ENCODE peak calls at places on chromosomes 4 and X, in four cellular contexts. One of them, this sample, is unnamed.

GRCh38 chrX:136619889-136620505 is 28.0 kb upstream of the CD40LG start:
- DNase-seq in colonic mucosa: no peak
- DNase-seq in brain microvascular endothelial cell: no peak
- DNase-seq in BJ: no peak
- DNase-seq in this sample: no peak

GRCh38 chr4:136863756-136864155 is 668.5 kb downstream of the PCDH18 start:
- DNase-seq in colonic mucosa: no peak
- DNase-seq in brain microvascular endothelial cell: no peak
- DNase-seq in BJ: no peak
- DNase-seq in this sample: peak; percentile 26

GRCh38 chrX:153775293-153775595 is 5.6 kb upstream of the SRPK3 start:
- DNase-seq in colonic mucosa: no peak
- DNase-seq in brain microvascular endothelial cell: no peak
- DNase-seq in BJ: no peak
- DNase-seq in this sample: no peak

GRCh38 chr4:108058685-108059440 is 69.2 kb downstream of the HADH start:
- DNase-seq in colonic mucosa: no peak
- DNase-seq in brain microvascular endothelial cell: peak; percentile 14
- DNase-seq in BJ: peak; percentile 75
- DNase-seq in this sample: no peak

GRCh38 chr4:43089730-43090129 is 197.2 kb downstream of the GRXCR1 start:
- DNase-seq in colonic mucosa: no peak
- DNase-seq in brain microvascular endothelial cell: no peak
- DNase-seq in BJ: no peak
- DNase-seq in this sample: peak; percentile 77

GRCh38 chr4:54065282-54066087 is 1.1 kb upstream of the CHIC2 start:
- DNase-seq in colonic mucosa: no peak
- DNase-seq in brain microvascular endothelial cell: no peak
- DNase-seq in BJ: no peak
- DNase-seq in this sample: no peak

GRCh38 chrX:119389214-119389613 is 9.9 kb upstream of the SLC25A43 start:
- DNase-seq in colonic mucosa: peak; percentile 55
- DNase-seq in brain microvascular endothelial cell: no peak
- DNase-seq in BJ: no peak
- DNase-seq in this sample: no peak

GRCh38 chr4:21512351-21512750 is 436.2 kb downstream of the KCNIP4 start:
- DNase-seq in colonic mucosa: no peak
- DNase-seq in brain microvascular endothelial cell: peak; percentile 45
- DNase-seq in BJ: peak; percentile 2
- DNase-seq in this sample: peak; percentile 49

GRCh38 chr4:165079476-165079875 is 25.8 kb downstream of the TRIM75 start:
- DNase-seq in colonic mucosa: peak; percentile 83
- DNase-seq in brain microvascular endothelial cell: peak; percentile 15
- DNase-seq in BJ: no peak
- DNase-seq in this sample: peak; percentile 46

DNA sequence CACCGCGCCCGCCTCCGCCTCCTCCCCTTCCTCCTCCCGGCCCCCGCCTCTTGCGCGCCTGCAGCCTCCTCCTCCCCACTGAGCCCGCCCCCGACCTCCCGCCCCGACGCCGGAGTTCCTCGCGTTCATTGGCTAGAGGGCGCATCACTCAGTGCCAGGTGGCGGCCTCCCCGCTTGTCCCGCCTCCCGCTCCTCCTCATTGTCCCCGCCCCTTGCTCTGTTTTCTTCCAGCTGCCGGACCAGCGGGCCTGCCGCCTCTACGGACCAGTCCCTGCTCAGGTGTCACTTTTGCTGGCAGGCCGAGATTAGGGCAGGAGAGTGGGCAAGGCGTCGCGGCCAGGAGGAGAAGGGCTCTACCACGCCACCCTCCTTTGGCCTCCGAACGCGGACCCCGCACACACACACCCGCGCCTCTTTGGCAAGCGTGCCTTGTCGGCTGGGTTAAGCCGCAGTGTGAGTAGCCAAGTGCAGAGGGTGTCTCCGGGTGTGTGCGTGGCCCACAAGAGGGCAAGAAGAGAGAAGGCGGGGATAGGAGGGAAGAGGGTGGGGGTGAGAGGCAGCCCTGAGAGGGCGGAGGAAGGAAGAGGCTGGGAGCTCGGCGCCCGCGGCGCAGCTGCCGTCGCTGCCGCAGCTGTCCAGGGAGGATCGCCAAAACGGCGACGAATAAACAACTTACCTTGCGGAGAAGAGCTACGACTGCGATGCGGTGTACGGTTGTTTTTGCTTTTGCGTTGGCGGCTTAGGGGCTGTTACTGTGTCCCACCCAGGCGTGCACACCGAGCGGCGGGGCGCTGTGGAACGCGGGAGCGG is 436 bp upstream of the PPP3CA start:
- DNase-seq in colonic mucosa: peak; percentile 100
- DNase-seq in brain microvascular endothelial cell: peak; percentile 96
- DNase-seq in BJ: peak; percentile 76
- DNase-seq in this sample: peak; percentile 98
- TF ChIP-seq CTCF in colonic mucosa: no peak
- TF ChIP-seq CTCF in brain microvascular endothelial cell: no peak
- TF ChIP-seq CTCF in BJ: peak; percentile 35
- TF ChIP-seq CTCF in this sample: peak; percentile 8

GRCh38 chr4:112113786-112114185 is 31.5 kb upstream of the FAM241A start:
- DNase-seq in colonic mucosa: no peak
- DNase-seq in brain microvascular endothelial cell: no peak
- DNase-seq in BJ: no peak
- DNase-seq in this sample: no peak
- H3K4me3 ChIP-seq in colonic mucosa: no peak overlapping the region
- H3K4me3 ChIP-seq in brain microvascular endothelial cell: no peak overlapping the region
- H3K4me3 ChIP-seq in BJ: no peak overlapping the region
- H3K4me3 ChIP-seq in this sample: no peak overlapping the region

GRCh38 chr4:76950052-76950845 is 697 bp downstream of the SEPTIN11 start:
- DNase-seq in colonic mucosa: peak; percentile 85
- DNase-seq in brain microvascular endothelial cell: no peak
- DNase-seq in BJ: no peak
- DNase-seq in this sample: no peak
- TF ChIP-seq CTCF in colonic mucosa: no peak
- TF ChIP-seq CTCF in brain microvascular endothelial cell: peak; percentile 7
- TF ChIP-seq CTCF in BJ: peak; percentile 5
- TF ChIP-seq CTCF in this sample: peak; percentile 6

GRCh38 chr4:157014621-157015591 is 43.3 kb upstream of the PDGFC start:
- DNase-seq in colonic mucosa: no peak
- DNase-seq in brain microvascular endothelial cell: peak; percentile 94
- DNase-seq in BJ: peak; percentile 59
- DNase-seq in this sample: peak; percentile 92
- H3K4me3 ChIP-seq in colonic mucosa: no peak overlapping the region
- H3K4me3 ChIP-seq in brain microvascular endothelial cell: no peak overlapping the region
- H3K4me3 ChIP-seq in BJ: no peak overlapping the region
- H3K4me3 ChIP-seq in this sample: no peak overlapping the region

DNA sequence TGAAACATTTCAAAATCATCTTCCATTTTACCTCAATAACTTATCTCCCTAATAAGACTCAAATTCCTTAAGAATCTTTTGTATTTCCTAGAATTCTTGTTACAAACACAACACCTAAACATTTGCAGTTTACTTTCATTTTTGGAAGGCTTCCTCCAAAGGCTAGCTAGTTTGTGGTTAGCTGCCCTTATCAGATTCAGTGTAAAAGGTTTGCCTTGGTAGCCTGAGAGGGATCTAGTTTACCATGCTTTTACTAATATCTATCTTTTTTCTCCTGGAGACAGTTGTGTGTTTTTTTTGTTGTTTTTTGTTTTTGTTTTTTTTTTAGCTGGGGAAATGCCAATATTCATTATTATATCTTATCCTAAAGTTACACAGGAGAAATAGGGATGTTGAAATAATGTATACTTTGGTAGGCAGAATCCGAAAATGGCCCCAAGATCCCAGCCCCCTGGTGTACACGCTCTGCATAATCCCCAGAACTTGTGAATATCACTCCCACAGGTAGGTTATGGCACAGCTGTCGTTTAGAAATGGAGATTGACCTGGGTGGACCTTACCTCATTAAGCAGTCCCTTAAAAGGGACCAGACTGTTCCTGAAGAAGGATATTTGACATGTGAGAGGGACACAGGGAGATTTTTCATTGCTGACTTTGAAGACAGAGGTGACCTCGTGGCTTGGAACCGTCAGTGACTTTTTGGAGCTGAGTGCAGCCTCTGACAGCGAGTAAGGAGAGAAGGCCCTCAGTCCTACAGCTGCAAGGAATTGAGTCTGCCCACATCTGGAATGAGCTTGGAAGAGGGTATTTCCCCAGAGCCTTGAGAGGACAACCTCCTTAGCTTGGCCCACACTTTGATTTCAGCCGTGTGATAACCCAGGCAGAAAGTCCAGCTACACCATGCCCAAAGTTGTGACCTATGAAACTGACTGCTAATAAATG is 33.4 kb downstream of the SEPTIN11 start:
- DNase-seq in colonic mucosa: no peak
- DNase-seq in brain microvascular endothelial cell: no peak
- DNase-seq in BJ: no peak
- DNase-seq in this sample: no peak
- TF ChIP-seq CTCF in colonic mucosa: no peak
- TF ChIP-seq CTCF in brain microvascular endothelial cell: peak; percentile 52
- TF ChIP-seq CTCF in BJ: peak; percentile 13
- TF ChIP-seq CTCF in this sample: peak; percentile 21

GRCh38 chrX:41447897-41448296 is 754 bp downstream of the NYX start:
- DNase-seq in colonic mucosa: no peak
- DNase-seq in brain microvascular endothelial cell: no peak
- DNase-seq in BJ: no peak
- DNase-seq in this sample: no peak

GRCh38 chrX:41445171-41445570 is 2.0 kb upstream of the NYX start:
- DNase-seq in colonic mucosa: no peak
- DNase-seq in brain microvascular endothelial cell: no peak
- DNase-seq in BJ: no peak
- DNase-seq in this sample: no peak

GRCh38 chrX:41445781-41446358 is 1.3 kb upstream of the NYX start:
- DNase-seq in colonic mucosa: no peak
- DNase-seq in brain microvascular endothelial cell: no peak
- DNase-seq in BJ: no peak
- DNase-seq in this sample: no peak

GRCh38 chrX:41441934-41442823 is 5.0 kb upstream of the NYX start:
- DNase-seq in colonic mucosa: peak; percentile 86
- DNase-seq in brain microvascular endothelial cell: peak; percentile 34
- DNase-seq in BJ: peak; percentile 31
- DNase-seq in this sample: peak; percentile 65

GRCh38 chrX:41442824-41443560 is 4.2 kb upstream of the NYX start:
- DNase-seq in colonic mucosa: no peak
- DNase-seq in brain microvascular endothelial cell: no peak
- DNase-seq in BJ: no peak
- DNase-seq in this sample: no peak
- H3K4me3 ChIP-seq in colonic mucosa: peak overlapping the region; percentile 12
- H3K4me3 ChIP-seq in brain microvascular endothelial cell: peak overlapping the region; percentile 46
- H3K4me3 ChIP-seq in BJ: peak overlapping the region; percentile 26
- H3K4me3 ChIP-seq in this sample: peak overlapping the region; percentile 32

GRCh38 chr4:163107754-163108153 is 58.9 kb downstream of the NAF1 start:
- DNase-seq in colonic mucosa: no peak
- DNase-seq in brain microvascular endothelial cell: peak; percentile 27
- DNase-seq in BJ: no peak
- DNase-seq in this sample: peak; percentile 41
- TF ChIP-seq CTCF in colonic mucosa: no peak
- TF ChIP-seq CTCF in brain microvascular endothelial cell: peak; percentile 26
- TF ChIP-seq CTCF in BJ: no peak
- TF ChIP-seq CTCF in this sample: peak; percentile 27

DNA sequence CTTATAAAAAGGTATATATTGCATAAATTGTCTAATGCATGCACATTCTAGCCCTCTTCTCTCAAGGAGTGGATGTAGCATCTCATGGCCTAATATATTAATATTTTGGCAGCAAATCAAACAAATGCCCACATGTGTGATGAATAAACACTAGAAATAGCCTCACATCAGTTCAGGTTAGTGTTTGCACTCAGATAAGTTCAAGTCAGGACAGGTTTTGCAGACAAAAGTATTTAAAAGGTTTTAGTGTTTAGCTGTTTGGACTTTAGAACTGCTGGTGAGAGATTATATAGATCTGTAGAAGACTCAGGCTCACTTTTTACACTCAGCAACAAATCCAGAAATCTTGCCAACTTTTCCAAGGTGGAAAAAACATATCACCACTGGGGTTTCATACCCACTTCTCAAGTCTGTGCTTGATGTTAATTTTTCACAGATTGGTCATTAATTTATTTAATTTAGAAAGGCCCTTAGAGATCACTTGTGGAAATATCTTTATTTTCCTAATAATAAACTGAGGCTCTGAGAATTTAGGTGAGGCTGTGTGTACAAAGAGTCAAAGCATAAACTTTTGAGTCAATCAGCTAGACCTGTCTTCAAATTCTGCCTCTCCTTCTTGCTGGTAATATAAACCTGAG is 362.6 kb downstream of the GASK1B start:
- DNase-seq in colonic mucosa: no peak
- DNase-seq in brain microvascular endothelial cell: no peak
- DNase-seq in BJ: no peak
- DNase-seq in this sample: no peak
- H3K4me3 ChIP-seq in colonic mucosa: no peak overlapping the region
- H3K4me3 ChIP-seq in brain microvascular endothelial cell: no peak overlapping the region
- H3K4me3 ChIP-seq in BJ: no peak overlapping the region
- H3K4me3 ChIP-seq in this sample: no peak overlapping the region

This sample was measured in astrocyte of the spinal cord.